ENCODE peak calls at places on chromosome 5, in nine cellular contexts. T is psoas muscle; F is endothelial cell; R is prostate gland; O is AG10803; Y is neural crest cell; A is transverse colon; V is foreskin fibroblast; X is CD4-positive, alpha-beta T cell. Z is an unnamed sample.

GRCh38 chr5:179124329-179124852 is 64.2 kb downstream of the ZNF354C start:
- DNase-seq in X (no peak), O (no peak), Y (no peak), V (no peak), F (no peak), T (no peak), R (no peak), A (no peak), Z (peak)

GRCh38 chr5:1875843-1876671 is 6.7 kb downstream of the IRX4 start:
- DNase-seq in X (no peak), R (no peak), F (no peak), V (no peak), O (no peak), A (no peak), Y (no peak), T (no peak), Z (no peak)

GRCh38 chr5:168152660-168153059 is 138.8 kb upstream of the WWC1 start:
- DNase-seq in F (no peak), Y (no peak), R (no peak), T (no peak), A (no peak), X (no peak), O (peak), V (no peak), Z (no peak)

GRCh38 chr5:132012385-132013005 is 1.0 kb upstream of the ACSL6 start:
- DNase-seq in R (no peak), F (peak), A (peak), V (peak), O (peak), Y (peak), X (no peak), T (peak), Z (peak)

GRCh38 chr5:109917154-109917546 is 227.4 kb downstream of the MAN2A1 start:
- DNase-seq in O (no peak), X (no peak), Y (no peak), T (no peak), V (no peak), F (no peak), A (no peak), R (no peak), Z (no peak)

GRCh38 chr5:14309864-14310531 is 166.9 kb downstream of the TRIO start:
- DNase-seq in V (no peak), R (peak), O (no peak), Y (no peak), X (no peak), F (no peak), A (no peak), T (no peak), Z (no peak)

GRCh38 chr5:91898865-91899264 is 515.7 kb upstream of the ARRDC3 start:
- DNase-seq in T (no peak), R (no peak), V (no peak), X (no peak), O (no peak), A (no peak), F (no peak), Y (no peak), Z (no peak)

GRCh38 chr5:180627386-180628120 is 21.8 kb downstream of the FLT4 start:
- DNase-seq in Y (no peak), O (no peak), T (no peak), X (no peak), A (no peak), V (no peak), F (no peak), R (no peak), Z (no peak)

GRCh38 chr5:72507360-72508238 is at the start of gene ZNF366:
- DNase-seq in O (no peak), X (no peak), R (no peak), V (no peak), F (peak), A (no peak), T (no peak), Y (no peak), Z (no peak)

GRCh38 chr5:148457183-148457620 is 73.4 kb downstream of the FBXO38 start:
- DNase-seq in R (no peak), Y (no peak), T (no peak), F (peak), X (no peak), V (no peak), O (no peak), A (no peak), Z (no peak)

GRCh38 chr5:178069909-178070308 is 43.4 kb upstream of the N4BP3 start:
- DNase-seq in T (no peak), O (no peak), F (peak), R (peak), V (no peak), X (peak), Y (peak), A (peak), Z (no peak)

GRCh38 chr5:124910354-124911016 is 164.0 kb upstream of the ZNF608 start:
- DNase-seq in X (no peak), A (no peak), O (no peak), F (no peak), R (no peak), T (no peak), V (no peak), Y (no peak), Z (no peak)

GRCh38 chr5:138752341-138752950 is 779 bp upstream of the CTNNA1 start:
- DNase-seq in F (peak), T (no peak), V (peak), X (no peak), A (peak), O (peak), Y (no peak), R (peak), Z (no peak)
- TF ChIP-seq CTCF in F (no peak), T (no peak), V (no peak), X (no peak), A (no peak), O (peak), Y (no peak), R (no peak), Z (peak)

GRCh38 chr5:22531986-22532385 is 321.2 kb downstream of the CDH12 start:
- DNase-seq in O (no peak), R (no peak), A (no peak), V (no peak), T (no peak), Y (no peak), X (no peak), F (no peak), Z (no peak)
- TF ChIP-seq CTCF in O (no peak), R (no peak), A (no peak), V (no peak), T (no peak), Y (no peak), X (no peak), F (no peak), Z (no peak)

GRCh38 chr5:149760700-149761187 is 30.6 kb downstream of the PPARGC1B start:
- DNase-seq in O (no peak), R (no peak), Y (no peak), A (no peak), X (no peak), T (no peak), V (no peak), F (no peak), Z (no peak)

GRCh38 chr5:149761461-149761860 is 31.4 kb downstream of the PPARGC1B start:
- DNase-seq in O (no peak), T (no peak), X (no peak), V (no peak), R (no peak), A (no peak), Y (no peak), F (no peak), Z (no peak)

GRCh38 chr5:149759563-149759962 is 29.5 kb downstream of the PPARGC1B start:
- DNase-seq in X (no peak), Y (no peak), V (no peak), F (no peak), A (no peak), O (no peak), T (no peak), R (no peak), Z (no peak)

GRCh38 chr5:149757956-149758355 is 27.8 kb downstream of the PPARGC1B start:
- DNase-seq in X (no peak), O (no peak), R (no peak), A (no peak), F (no peak), V (no peak), T (no peak), Y (no peak), Z (no peak)

DNA sequence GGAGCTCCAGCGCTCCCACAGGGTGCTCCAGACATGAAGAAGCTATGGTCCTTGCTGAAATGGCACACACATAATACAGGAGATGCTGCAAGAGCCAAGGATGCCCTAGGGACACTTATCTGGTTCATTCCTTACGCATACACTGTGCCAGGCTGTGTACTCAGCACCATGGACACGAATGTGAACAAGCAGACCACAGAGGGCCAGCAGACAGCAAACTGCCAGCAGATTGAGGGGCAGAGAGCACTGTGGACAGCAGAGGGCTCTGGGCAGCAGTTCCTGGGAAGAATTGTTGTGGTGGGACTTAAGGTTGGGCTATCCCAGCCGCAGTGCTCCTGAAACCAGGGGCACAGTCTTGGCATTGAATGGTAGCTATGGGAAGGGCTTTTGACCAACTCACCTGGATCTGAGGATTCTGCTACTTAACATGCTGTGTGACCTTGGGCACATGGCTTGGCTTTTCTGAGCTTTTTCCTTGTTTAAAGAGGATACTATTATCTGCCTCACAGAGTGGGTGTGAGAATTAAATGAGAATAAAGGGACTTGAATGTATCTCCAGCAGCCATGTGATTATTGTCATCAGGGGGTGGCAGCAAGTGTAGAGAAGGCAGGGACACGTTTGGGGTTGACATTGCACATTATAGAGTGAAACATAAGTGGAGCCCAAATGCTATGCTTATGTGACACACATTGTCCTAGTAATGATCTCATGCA is 30.0 kb downstream of the PPARGC1B start:
- DNase-seq in Y (no peak), R (no peak), T (no peak), V (no peak), A (no peak), X (no peak), O (no peak), F (no peak), Z (no peak)
- TF ChIP-seq CTCF in Y (no peak), R (no peak), T (no peak), V (peak), A (no peak), X (no peak), O (no peak), F (no peak), Z (peak)

GRCh38 chr5:9316041-9316440 is 229.8 kb downstream of the SEMA5A start:
- DNase-seq in R (no peak), Y (no peak), O (no peak), F (no peak), X (no peak), A (no peak), V (no peak), T (no peak), Z (no peak)

GRCh38 chr5:9316733-9317132 is 229.1 kb downstream of the SEMA5A start:
- DNase-seq in Y (no peak), A (no peak), O (no peak), V (no peak), R (no peak), T (no peak), F (no peak), X (no peak), Z (no peak)

GRCh38 chr5:9318031-9318430 is 227.8 kb downstream of the SEMA5A start:
- DNase-seq in F (no peak), O (no peak), Y (no peak), V (no peak), R (no peak), T (no peak), A (no peak), X (no peak), Z (no peak)

DNA sequence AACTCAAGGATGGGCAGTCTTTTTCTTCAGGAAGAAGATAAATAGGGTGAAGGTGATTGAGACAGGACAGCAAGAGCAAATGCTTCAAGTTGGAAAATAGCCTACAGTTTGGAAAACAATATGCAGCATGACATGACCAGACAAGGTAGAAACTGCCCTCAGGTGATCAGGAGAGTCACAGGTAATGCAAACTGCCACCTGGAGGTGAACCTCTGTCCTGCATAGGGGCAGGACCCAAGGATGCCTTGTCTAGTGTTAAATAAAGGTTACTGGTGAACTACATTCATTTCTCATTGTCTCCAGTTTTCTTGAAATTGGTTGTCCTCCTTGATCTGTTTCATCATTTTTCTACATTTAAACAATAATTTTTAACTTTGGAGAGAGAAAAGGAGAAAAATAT is 232.1 kb downstream of the SEMA5A start:
- DNase-seq in T (no peak), V (no peak), O (no peak), A (no peak), X (no peak), F (no peak), R (no peak), Y (no peak), Z (no peak)
- TF ChIP-seq CTCF in T (no peak), V (no peak), O (no peak), A (no peak), X (no peak), F (no peak), R (no peak), Y (no peak), Z (no peak)

DNA sequence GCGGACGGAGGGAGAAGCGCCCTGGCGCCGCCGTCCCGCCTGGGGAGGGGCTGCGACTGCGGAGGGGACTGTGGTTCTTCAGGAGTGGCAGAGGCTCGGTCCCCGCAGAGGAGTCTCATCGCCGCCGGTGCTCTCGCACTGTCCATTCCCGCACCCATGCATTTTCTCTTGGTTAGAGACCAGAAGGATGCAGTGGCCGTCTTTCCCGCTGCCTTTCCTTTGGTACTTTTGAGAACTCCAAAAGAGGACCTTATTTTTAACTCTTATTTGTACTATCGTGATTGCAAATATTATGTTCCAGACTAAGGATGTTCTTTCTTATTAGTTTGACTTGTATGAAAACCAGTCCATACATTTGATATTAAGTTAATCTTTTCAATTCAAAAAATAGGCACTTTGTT is 611 bp downstream of the ZFYVE16 start:
- DNase-seq in V (peak), F (peak), T (peak), R (no peak), Y (peak), X (peak), O (peak), A (peak), Z (no peak)
- TF ChIP-seq CTCF in V (peak), F (no peak), T (no peak), R (no peak), Y (no peak), X (no peak), O (peak), A (no peak), Z (no peak)

DNA sequence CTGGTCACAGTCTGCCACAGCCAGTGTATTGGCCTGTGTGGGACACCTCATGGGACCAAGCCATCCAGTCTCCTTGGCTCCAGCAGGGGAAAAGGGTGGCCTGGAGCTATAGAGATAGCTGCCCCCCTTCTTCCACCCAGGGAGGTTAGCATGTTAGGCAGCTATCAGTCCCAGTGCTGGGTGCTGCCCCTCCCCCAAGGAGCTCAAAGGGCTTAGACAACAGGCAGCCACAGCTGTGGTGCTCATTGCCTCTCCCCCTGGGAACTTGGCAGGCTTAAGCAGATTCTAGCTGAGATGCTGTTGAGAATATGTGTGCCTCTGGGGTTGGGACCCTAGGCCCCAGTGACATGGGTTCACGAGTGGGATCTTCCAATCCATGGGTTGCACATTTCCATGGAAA is 226.0 kb upstream of the PTGER4 start:
- DNase-seq in Y (no peak), X (no peak), F (no peak), T (no peak), O (no peak), V (no peak), R (no peak), A (no peak), Z (no peak)
- TF ChIP-seq CTCF in Y (no peak), X (no peak), F (no peak), T (no peak), O (no peak), V (no peak), R (no peak), A (no peak), Z (no peak)